ENCODE peak calls at places on chromosomes 12 and 14, in seven cellular contexts. O is hepatocyte; G is heart left ventricle; Z is tibial artery; K is naive thymus-derived CD4-positive, alpha-beta T cell; S is testis; H is sigmoid colon. P is an unnamed sample. For H3K27me3, the result is how much of the 10 kb centered on the place peaks cover.

GRCh38 chr14:99436247-99437180 is 44.1 kb downstream of the SETD3 start:
- DNase-seq in O (no peak), G (no peak), Z (no peak), K (no peak), S (no peak), H (no peak), P (no peak)

GRCh38 chr12:20547788-20548575 is 147.2 kb upstream of the SLCO1C1 start:
- DNase-seq in O (no peak), G (peak), Z (no peak), K (no peak), S (no peak), H (no peak), P (no peak)

GRCh38 chr14:60753264-60754126 is 18.9 kb downstream of the MNAT1 start:
- DNase-seq in O (no peak), G (no peak), Z (no peak), K (peak), S (no peak), H (no peak), P (no peak)

GRCh38 chr12:67752226-67752732 is 103.7 kb downstream of the DYRK2 start:
- DNase-seq in O (no peak), G (no peak), Z (no peak), K (no peak), S (no peak), H (no peak), P (no peak)

GRCh38 chr12:78293039-78293686 is 462.5 kb downstream of the NAV3 start:
- DNase-seq in O (peak), G (no peak), Z (no peak), K (no peak), S (no peak), H (no peak), P (no peak)

GRCh38 chr12:58395470-58395869 is 454.1 kb downstream of the ATP23 start:
- DNase-seq in O (no peak), G (no peak), Z (no peak), K (no peak), S (no peak), H (no peak), P (no peak)

GRCh38 chr12:105474672-105475071 is 144.2 kb downstream of the C12orf75 start:
- DNase-seq in O (no peak), G (no peak), Z (no peak), K (no peak), S (no peak), H (no peak), P (no peak)

GRCh38 chr12:96776908-96777307 is 130.1 kb upstream of the NEDD1 start:
- DNase-seq in O (no peak), G (no peak), Z (no peak), K (no peak), S (no peak), H (no peak), P (no peak)

GRCh38 chr14:20429801-20430669 is 5.9 kb downstream of the KLHL33 start:
- DNase-seq in O (no peak), G (peak), Z (no peak), K (no peak), S (no peak), H (no peak), P (no peak)

GRCh38 chr12:25789520-25789919 is 169.0 kb upstream of the RASSF8 start:
- DNase-seq in O (no peak), G (peak), Z (no peak), K (no peak), S (no peak), H (no peak), P (no peak)
- H3K4me3 ChIP-seq in O (no peak), G (no peak), Z (no peak), K (no peak), S (no peak), H (no peak), P (no peak)

DNA sequence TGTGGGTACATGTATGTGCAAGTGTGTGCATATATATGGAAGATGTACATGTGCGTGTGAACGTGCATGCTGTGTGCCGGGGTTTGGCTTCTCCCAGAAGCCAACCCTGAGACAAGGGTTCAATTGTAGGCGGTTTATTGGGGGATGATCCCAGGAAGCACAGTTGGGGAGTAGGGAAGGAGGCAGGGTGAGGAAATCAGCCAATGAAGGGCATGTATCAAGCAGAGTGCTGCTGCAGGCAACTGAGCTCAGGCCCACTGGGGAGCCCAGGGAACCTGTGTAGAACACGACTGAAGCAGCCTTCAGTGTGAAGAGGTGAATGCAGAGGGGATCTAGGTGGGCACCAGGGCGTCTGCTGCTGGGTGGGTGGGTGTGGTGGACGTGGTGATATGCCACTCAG is 21.6 kb downstream of the SYNDIG1L start:
- DNase-seq in O (no peak), G (no peak), Z (peak), K (no peak), S (no peak), H (no peak), P (no peak)
- H3K27me3 ChIP-seq in O (under half), G (under half), Z (half or more), K (under half), S (under half), H (under half), P (under half)

GRCh38 chr12:85036241-85036707 is at the start of the genes LRRIQ1 and TSPAN19:
- DNase-seq in O (peak), G (peak), Z (peak), K (no peak), S (peak), H (peak), P (peak)
- H3K4me3 ChIP-seq in O (peak), G (peak), Z (peak), K (peak), S (peak), H (peak), P (peak)

GRCh38 chr12:66115083-66115600 is 15.4 kb downstream of the LLPH start:
- DNase-seq in O (no peak), G (no peak), Z (no peak), K (no peak), S (no peak), H (no peak), P (no peak)
- H3K27me3 ChIP-seq in O (under half), G (under half), Z (under half), K (under half), S (under half), H (under half), P (under half)

GRCh38 chr12:87871061-87871460 is 158.1 kb downstream of the C12orf50 start:
- DNase-seq in O (no peak), G (no peak), Z (no peak), K (no peak), S (no peak), H (no peak), P (no peak)

GRCh38 chr12:87870061-87870460 is 159.1 kb downstream of the C12orf50 start:
- DNase-seq in O (no peak), G (no peak), Z (no peak), K (no peak), S (no peak), H (no peak), P (no peak)

GRCh38 chr12:87870493-87870892 is 158.7 kb downstream of the C12orf50 start:
- DNase-seq in O (no peak), G (no peak), Z (no peak), K (no peak), S (no peak), H (no peak), P (no peak)

GRCh38 chr12:87866602-87867292 is 162.5 kb downstream of the C12orf50 start:
- DNase-seq in O (peak), G (no peak), Z (no peak), K (no peak), S (no peak), H (no peak), P (no peak)
- H3K4me3 ChIP-seq in O (no peak), G (no peak), Z (no peak), K (no peak), S (no peak), H (no peak), P (no peak)

GRCh38 chr12:49961993-49962764 is 507 bp downstream of the AQP5 start:
- DNase-seq in O (no peak), G (no peak), Z (no peak), K (no peak), S (no peak), H (no peak), P (peak)
- H3K27me3 ChIP-seq in O (half or more), G (under half), Z (half or more), K (under half), S (under half), H (under half), P (under half)

DNA sequence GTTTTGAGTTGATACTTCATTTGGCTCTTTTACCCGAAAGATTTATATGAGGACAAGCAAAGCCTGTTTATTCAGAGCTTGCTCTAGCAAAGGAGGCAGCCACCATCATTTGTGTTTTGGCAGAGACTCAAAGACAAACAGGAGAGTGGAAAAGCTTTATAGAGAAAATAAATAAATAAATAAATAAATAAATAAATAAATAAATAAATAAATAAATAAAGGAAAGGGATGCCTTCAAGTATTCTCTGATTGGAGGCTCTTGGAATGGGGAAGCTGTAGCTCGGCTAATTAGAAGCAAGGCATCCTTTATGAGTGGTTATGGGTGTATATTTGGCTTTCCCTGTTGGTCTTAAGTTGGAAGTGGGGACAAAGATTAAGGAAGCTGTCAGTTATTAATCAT is 229.8 kb downstream of the RASSF9 start:
- DNase-seq in O (no peak), G (no peak), Z (no peak), K (no peak), S (no peak), H (no peak), P (no peak)
- H3K4me3 ChIP-seq in O (no peak), G (no peak), Z (no peak), K (no peak), S (no peak), H (no peak), P (no peak)

GRCh38 chr14:76486251-76486743 is 110.4 kb downstream of the ESRRB start:
- DNase-seq in O (no peak), G (no peak), Z (no peak), K (no peak), S (no peak), H (no peak), P (peak)
- H3K27me3 ChIP-seq in O (under half), G (under half), Z (under half), K (under half), S (under half), H (under half), P (under half)

GRCh38 chr12:46680506-46680905 is 145.3 kb downstream of the SLC38A4 start:
- DNase-seq in O (no peak), G (no peak), Z (no peak), K (no peak), S (no peak), H (no peak), P (no peak)

GRCh38 chr12:46678441-46678840 is 147.4 kb downstream of the SLC38A4 start:
- DNase-seq in O (no peak), G (no peak), Z (no peak), K (no peak), S (no peak), H (no peak), P (no peak)

GRCh38 chr12:46677749-46678148 is 148.0 kb downstream of the SLC38A4 start:
- DNase-seq in O (peak), G (no peak), Z (no peak), K (no peak), S (no peak), H (no peak), P (peak)

GRCh38 chr12:46679754-46680153 is 146.0 kb downstream of the SLC38A4 start:
- DNase-seq in O (no peak), G (no peak), Z (no peak), K (no peak), S (no peak), H (no peak), P (no peak)

DNA sequence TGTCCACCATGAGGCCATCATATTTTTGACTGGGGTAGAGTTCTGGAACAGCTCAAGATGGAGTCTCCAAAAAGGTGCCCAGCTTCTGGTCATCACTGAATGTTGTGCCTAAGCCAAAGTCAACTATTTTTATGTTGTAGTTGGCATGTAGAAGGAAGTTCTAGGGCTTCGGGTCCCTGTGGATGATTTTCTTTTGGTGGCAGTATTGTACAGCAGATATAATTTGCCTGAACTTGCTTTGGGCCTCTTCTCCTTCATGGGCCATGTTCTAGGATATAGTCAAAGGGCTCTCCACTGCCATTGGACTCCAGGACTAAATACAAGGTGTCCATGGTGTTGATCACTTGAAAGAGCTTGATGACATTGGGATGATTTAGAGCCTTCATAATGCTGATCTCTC is 143.6 kb downstream of the SLC38A4 start:
- DNase-seq in O (no peak), G (no peak), Z (no peak), K (no peak), S (no peak), H (no peak), P (no peak)
- H3K4me3 ChIP-seq in O (no peak), G (no peak), Z (no peak), K (no peak), S (no peak), H (no peak), P (no peak)